ENCODE peak calls at places on chromosome 3, in ten cellular contexts. One of them, this sample, is unnamed.

GRCh38 chr3:172339892-172340291 is 108.4 kb downstream of the GHSR start:
- DNase-seq in heart left ventricle: no peak
- DNase-seq in HEK293T: no peak
- DNase-seq in ovary: no peak
- DNase-seq in GM23248: no peak
- DNase-seq in endothelial cell: no peak
- DNase-seq in AG08396: no peak
- DNase-seq in Kasumi-1: no peak
- DNase-seq in bronchial epithelial cell: no peak
- DNase-seq in tibial artery: no peak
- DNase-seq in this sample: no peak

GRCh38 chr3:4474683-4475490 is 7.8 kb upstream of the SUMF1 start:
- DNase-seq in heart left ventricle: peak; percentile 53
- DNase-seq in HEK293T: no peak
- DNase-seq in ovary: no peak
- DNase-seq in GM23248: peak; percentile 65
- DNase-seq in endothelial cell: no peak
- DNase-seq in AG08396: peak; percentile 36
- DNase-seq in Kasumi-1: peak; percentile 88
- DNase-seq in bronchial epithelial cell: peak; percentile 66
- DNase-seq in tibial artery: peak; percentile 57
- DNase-seq in this sample: no peak

GRCh38 chr3:174303911-174304541 is 555.1 kb upstream of the NAALADL2 start:
- DNase-seq in heart left ventricle: peak; percentile 30
- DNase-seq in HEK293T: no peak
- DNase-seq in ovary: no peak
- DNase-seq in GM23248: no peak
- DNase-seq in endothelial cell: no peak
- DNase-seq in AG08396: no peak
- DNase-seq in Kasumi-1: no peak
- DNase-seq in bronchial epithelial cell: no peak
- DNase-seq in tibial artery: no peak
- DNase-seq in this sample: no peak

GRCh38 chr3:154718058-154718457 is 288.1 kb upstream of the GPR149 start:
- DNase-seq in heart left ventricle: no peak
- DNase-seq in HEK293T: no peak
- DNase-seq in ovary: no peak
- DNase-seq in GM23248: no peak
- DNase-seq in endothelial cell: no peak
- DNase-seq in AG08396: no peak
- DNase-seq in Kasumi-1: peak; percentile 84
- DNase-seq in bronchial epithelial cell: no peak
- DNase-seq in tibial artery: no peak
- DNase-seq in this sample: no peak

GRCh38 chr3:44659015-44659414 is 10.5 kb downstream of the ZNF35 start:
- DNase-seq in heart left ventricle: no peak
- DNase-seq in HEK293T: no peak
- DNase-seq in ovary: no peak
- DNase-seq in GM23248: no peak
- DNase-seq in endothelial cell: no peak
- DNase-seq in AG08396: no peak
- DNase-seq in Kasumi-1: no peak
- DNase-seq in bronchial epithelial cell: no peak
- DNase-seq in tibial artery: no peak
- DNase-seq in this sample: no peak

GRCh38 chr3:14413381-14414071 is 11.1 kb downstream of the SLC6A6 start:
- DNase-seq in heart left ventricle: no peak
- DNase-seq in HEK293T: no peak
- DNase-seq in ovary: no peak
- DNase-seq in GM23248: peak; percentile 84
- DNase-seq in endothelial cell: no peak
- DNase-seq in AG08396: no peak
- DNase-seq in Kasumi-1: no peak
- DNase-seq in bronchial epithelial cell: no peak
- DNase-seq in tibial artery: no peak
- DNase-seq in this sample: no peak

GRCh38 chr3:13009132-13009945 is 63.9 kb downstream of the IQSEC1 start:
- DNase-seq in heart left ventricle: peak; percentile 81
- DNase-seq in HEK293T: no peak
- DNase-seq in ovary: no peak
- DNase-seq in GM23248: no peak
- DNase-seq in endothelial cell: no peak
- DNase-seq in AG08396: no peak
- DNase-seq in Kasumi-1: peak; percentile 82
- DNase-seq in bronchial epithelial cell: no peak
- DNase-seq in tibial artery: peak; percentile 72
- DNase-seq in this sample: no peak

GRCh38 chr3:45917146-45917885 is 25.9 kb upstream of the CXCR6 start:
- DNase-seq in heart left ventricle: no peak
- DNase-seq in HEK293T: no peak
- DNase-seq in ovary: no peak
- DNase-seq in GM23248: no peak
- DNase-seq in endothelial cell: no peak
- DNase-seq in AG08396: no peak
- DNase-seq in Kasumi-1: no peak
- DNase-seq in bronchial epithelial cell: peak; percentile 27
- DNase-seq in tibial artery: no peak
- DNase-seq in this sample: no peak

GRCh38 chr3:167184511-167184910 is 195.6 kb downstream of the ZBBX start:
- DNase-seq in heart left ventricle: no peak
- DNase-seq in HEK293T: peak; percentile 15
- DNase-seq in ovary: no peak
- DNase-seq in GM23248: peak; percentile 5
- DNase-seq in endothelial cell: no peak
- DNase-seq in AG08396: no peak
- DNase-seq in Kasumi-1: no peak
- DNase-seq in bronchial epithelial cell: no peak
- DNase-seq in tibial artery: no peak
- DNase-seq in this sample: peak; percentile 33